ENCODE peak calls at places on chromosomes 7 and 10, in nine cellular contexts. E is Peyer's patch, W is tibial nerve, J is A549, Y is HCT116, D is heart left ventricle, O is stomach, H is breast epithelium, Z is transverse colon. T is an unnamed sample. For H3K4me1, the result is how much of the 10 kb centered on the place peaks cover.

GRCh38 chr10:24382596-24382978 is 173.6 kb downstream of the KIAA1217 start:
- DNase-seq in E (no peak), W (no peak), J (no peak), Y (no peak), D (no peak), O (no peak), H (no peak), Z (no peak), T (no peak)

GRCh38 chr7:25720427-25720826 is 431.6 kb upstream of the NFE2L3 start:
- DNase-seq in E (no peak), W (no peak), J (peak), Y (no peak), D (no peak), O (no peak), H (no peak), Z (no peak), T (peak)

GRCh38 chr7:31776616-31777015 is 89.6 kb downstream of the PPP1R17 start:
- DNase-seq in E (no peak), W (no peak), J (peak), Y (no peak), D (no peak), O (no peak), H (no peak), Z (no peak), T (no peak)

GRCh38 chr7:2040893-2041270 is 191.9 kb downstream of the MAD1L1 start:
- DNase-seq in E (peak), W (no peak), J (no peak), Y (no peak), D (peak), O (no peak), H (no peak), Z (no peak), T (no peak)

GRCh38 chr7:37918526-37918925 is 1.9 kb upstream of the SFRP4 start:
- DNase-seq in E (no peak), W (no peak), J (no peak), Y (no peak), D (no peak), O (no peak), H (no peak), Z (no peak), T (no peak)

GRCh38 chr10:43252166-43252784 is 14.6 kb downstream of the RASGEF1A start:
- DNase-seq in E (peak), W (no peak), J (no peak), Y (no peak), D (peak), O (no peak), H (peak), Z (no peak), T (no peak)

GRCh38 chr7:73851410-73852338 is 9.3 kb upstream of the TMEM270 start:
- DNase-seq in E (no peak), W (no peak), J (peak), Y (peak), D (no peak), O (no peak), H (no peak), Z (no peak), T (no peak)

GRCh38 chr7:77427996-77428603 is 12.0 kb upstream of the GSAP start:
- DNase-seq in E (no peak), W (no peak), J (no peak), Y (no peak), D (no peak), O (no peak), H (no peak), Z (peak), T (peak)

GRCh38 chr10:99372546-99373271 is 43.6 kb downstream of the CNNM1 start:
- DNase-seq in E (no peak), W (no peak), J (no peak), Y (no peak), D (no peak), O (no peak), H (no peak), Z (no peak), T (no peak)

GRCh38 chr10:43137701-43137970 is 609 bp upstream of the CSGALNACT2 start:
- DNase-seq in E (no peak), W (no peak), J (peak), Y (no peak), D (peak), O (no peak), H (no peak), Z (peak), T (peak)

GRCh38 chr10:78717200-78717599 is 351.6 kb upstream of the ZMIZ1 start:
- DNase-seq in E (no peak), W (no peak), J (no peak), Y (no peak), D (peak), O (no peak), H (no peak), Z (peak), T (peak)

GRCh38 chr10:28815681-28816080 is 138.4 kb downstream of the BAMBI start:
- DNase-seq in E (no peak), W (no peak), J (no peak), Y (no peak), D (no peak), O (no peak), H (no peak), Z (no peak), T (no peak)

GRCh38 chr7:128210590-128211570 is 30.2 kb upstream of the LEP start:
- DNase-seq in E (no peak), W (no peak), J (no peak), Y (no peak), D (no peak), O (no peak), H (no peak), Z (no peak), T (no peak)

GRCh38 chr10:98262571-98262970 is 5.4 kb downstream of the LOXL4 start:
- DNase-seq in E (peak), W (no peak), J (peak), Y (peak), D (peak), O (peak), H (no peak), Z (no peak), T (peak)

GRCh38 chr7:23490357-23491131 is 20.3 kb upstream of the IGF2BP3 start:
- DNase-seq in E (peak), W (no peak), J (peak), Y (no peak), D (peak), O (no peak), H (no peak), Z (peak), T (peak)

GRCh38 chr7:630111-630511 is 96.4 kb upstream of the DNAAF5 start:
- DNase-seq in E (no peak), W (no peak), J (no peak), Y (no peak), D (no peak), O (no peak), H (no peak), Z (no peak), T (peak)

GRCh38 chr10:78002541-78003284 is 26.6 kb downstream of the POLR3A start:
- DNase-seq in E (no peak), W (no peak), J (no peak), Y (no peak), D (no peak), O (no peak), H (no peak), Z (no peak), T (no peak)

GRCh38 chr7:150842716-150843115 is 9.6 kb upstream of the AOC1 start:
- DNase-seq in E (no peak), W (no peak), J (no peak), Y (no peak), D (no peak), O (no peak), H (no peak), Z (no peak), T (no peak)

GRCh38 chr10:29926649-29927048 is 132.7 kb downstream of the JCAD start:
- DNase-seq in E (no peak), W (no peak), J (no peak), Y (no peak), D (no peak), O (no peak), H (no peak), Z (no peak), T (peak)

GRCh38 chr7:2709553-2710165 is 21.7 kb downstream of the AMZ1 start:
- DNase-seq in E (peak), W (peak), J (peak), Y (peak), D (no peak), O (peak), H (no peak), Z (peak), T (peak)

GRCh38 chr7:956031-956430 is 1.6 kb upstream of the ADAP1 start:
- DNase-seq in E (peak), W (no peak), J (no peak), Y (no peak), D (peak), O (no peak), H (peak), Z (peak), T (no peak)

GRCh38 chr10:63208981-63209380 is 75.9 kb downstream of the NRBF2 start:
- DNase-seq in E (no peak), W (no peak), J (no peak), Y (no peak), D (no peak), O (no peak), H (no peak), Z (no peak), T (peak)

DNA sequence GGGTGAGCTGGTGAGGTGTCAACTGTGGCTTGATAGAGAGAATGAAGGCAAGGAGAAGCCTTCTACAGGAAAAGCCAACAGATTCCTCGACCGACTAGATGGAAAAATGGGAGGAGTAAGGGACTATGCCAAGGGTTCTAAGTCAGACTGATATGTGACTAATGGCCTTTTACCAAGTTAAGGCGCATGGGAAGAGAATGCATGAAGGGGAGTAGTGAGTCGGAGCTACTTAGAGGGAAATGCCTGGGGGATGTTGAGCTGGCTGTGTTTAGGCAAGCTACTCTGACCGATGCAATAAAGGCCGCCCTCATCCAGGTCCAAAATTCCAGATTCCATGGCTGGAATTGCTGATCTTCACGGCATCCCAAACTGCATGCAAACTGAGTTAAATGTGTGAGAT is 48.2 kb downstream of the APBB1IP start:
- DNase-seq in E (no peak), W (peak), J (peak), Y (no peak), D (no peak), O (no peak), H (no peak), Z (no peak), T (no peak)
- H3K4me1 ChIP-seq in E (under half), W (under half), J (half or more), Y (under half), D (under half), O (under half), H (under half), Z (under half), T (under half)

DNA sequence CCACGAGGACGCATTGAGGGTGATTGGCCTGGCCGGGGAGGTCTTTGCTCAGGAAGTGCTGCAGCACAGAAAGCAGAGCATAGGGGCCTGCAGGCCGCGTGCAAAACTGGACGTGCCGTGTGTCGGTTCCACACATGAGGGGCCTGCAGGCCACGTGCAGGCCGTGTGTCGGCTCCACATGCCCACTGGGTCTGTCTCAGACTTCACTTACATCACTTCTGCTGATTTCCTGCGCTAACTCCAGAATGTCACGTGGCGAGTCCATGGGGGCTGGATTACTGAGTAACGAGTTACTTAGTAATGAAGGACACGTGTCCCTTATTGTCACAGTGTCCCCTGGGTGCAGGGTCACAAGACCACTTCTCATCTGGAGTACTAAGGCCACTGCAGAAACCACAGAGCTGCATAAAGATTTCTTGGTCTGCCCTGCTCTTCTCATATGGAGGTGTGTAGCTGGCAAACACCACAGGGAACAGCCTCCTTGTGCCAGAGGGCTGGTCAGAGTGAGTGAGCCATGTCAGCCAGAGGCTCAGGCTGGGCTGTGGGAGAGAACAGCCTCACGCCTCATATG is 60.8 kb downstream of the GDI2 start:
- DNase-seq in E (no peak), W (peak), J (no peak), Y (no peak), D (no peak), O (no peak), H (no peak), Z (no peak), T (peak)
- TF ChIP-seq POLR2A in E (no peak), W (no peak), J (no peak), Y (no peak), D (no peak), O (no peak), H (no peak), Z (no peak), T (no peak)

GRCh38 chr10:100490531-100490930 is 27.7 kb downstream of the WNT8B start:
- DNase-seq in E (no peak), W (no peak), J (no peak), Y (no peak), D (peak), O (no peak), H (no peak), Z (no peak), T (no peak)

GRCh38 chr10:100485841-100486495 is 23.2 kb downstream of the WNT8B start:
- DNase-seq in E (no peak), W (no peak), J (no peak), Y (no peak), D (no peak), O (no peak), H (no peak), Z (no peak), T (no peak)

GRCh38 chr10:100485336-100485735 is 22.5 kb downstream of the WNT8B start:
- DNase-seq in E (no peak), W (no peak), J (no peak), Y (no peak), D (no peak), O (no peak), H (no peak), Z (no peak), T (no peak)

GRCh38 chr10:100489388-100489787 is 26.6 kb downstream of the WNT8B start:
- DNase-seq in E (no peak), W (no peak), J (no peak), Y (no peak), D (no peak), O (no peak), H (no peak), Z (no peak), T (no peak)

DNA sequence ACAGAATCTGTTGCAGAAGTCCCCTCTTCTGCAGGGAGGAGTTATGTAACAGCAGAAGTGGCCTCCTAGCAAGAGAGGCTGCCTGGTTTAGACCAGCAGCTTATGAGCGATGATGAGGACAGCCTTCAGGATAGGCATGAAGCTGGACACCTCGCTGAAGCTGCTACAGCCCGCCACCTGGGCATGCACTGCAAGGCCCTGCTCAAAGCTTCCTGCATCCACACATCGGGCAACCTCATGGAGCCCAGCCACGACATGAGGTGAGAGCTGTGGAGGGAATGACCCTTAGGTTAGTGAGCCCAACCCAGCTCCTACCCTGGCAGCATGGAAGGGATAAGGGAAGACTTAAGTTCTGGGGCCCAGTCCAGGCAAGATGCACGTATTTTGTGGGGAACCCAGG is 24.7 kb downstream of the WNT8B start:
- DNase-seq in E (no peak), W (no peak), J (no peak), Y (no peak), D (no peak), O (no peak), H (no peak), Z (no peak), T (no peak)
- H3K4me1 ChIP-seq in E (under half), W (under half), J (under half), Y (under half), D (under half), O (under half), H (under half), Z (under half), T (under half)

DNA sequence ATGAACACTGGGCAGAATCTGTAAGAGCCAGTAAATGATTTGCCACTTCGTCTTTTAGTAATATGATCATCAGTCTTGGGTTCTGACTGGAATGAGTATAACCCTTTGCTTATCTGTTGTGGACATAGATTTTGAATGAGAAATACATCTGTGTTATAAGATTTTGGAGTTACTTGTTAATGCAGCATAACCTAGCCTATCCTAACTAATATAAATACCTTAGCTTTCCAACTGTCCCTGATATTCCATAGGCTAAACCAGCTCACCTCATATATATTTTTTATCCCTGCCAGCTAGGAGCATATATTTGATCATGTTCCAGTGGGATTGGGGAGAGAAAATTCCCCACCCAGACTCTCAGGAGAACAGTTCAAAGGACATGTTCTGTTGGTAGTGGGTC is 15.1 kb downstream of the LRMDA start:
- DNase-seq in E (no peak), W (no peak), J (no peak), Y (no peak), D (no peak), O (no peak), H (no peak), Z (no peak), T (no peak)
- TF ChIP-seq POLR2A in E (no peak), W (no peak), J (no peak), Y (no peak), D (no peak), O (no peak), H (no peak), Z (no peak), T (no peak)

DNA sequence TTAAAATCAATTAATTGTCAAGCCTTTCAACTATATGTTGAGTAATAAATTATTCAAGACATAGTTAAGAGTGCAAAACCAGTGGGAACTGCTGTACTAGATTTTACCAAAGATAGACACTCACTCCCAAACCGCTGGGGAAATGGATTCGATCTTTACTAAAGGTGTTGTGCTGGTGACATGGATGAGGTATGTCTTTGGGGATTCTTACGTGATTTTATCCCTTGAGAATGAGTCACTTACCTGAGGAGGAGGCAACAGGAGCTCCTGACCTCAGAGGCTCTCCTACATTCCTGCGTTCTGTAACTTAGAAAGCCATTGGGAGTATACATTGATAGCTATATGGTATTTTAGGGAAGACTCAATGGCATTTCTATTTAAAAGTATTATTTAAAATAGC is 165.5 kb downstream of the PKD1L1 start:
- DNase-seq in E (no peak), W (no peak), J (no peak), Y (no peak), D (no peak), O (no peak), H (no peak), Z (no peak), T (no peak)
- H3K4me1 ChIP-seq in E (under half), W (half or more), J (half or more), Y (half or more), D (under half), O (under half), H (under half), Z (under half), T (under half)

T was measured in thyroid gland.